ENCODE peak calls at places on chromosomes 1 and 21, in ten cellular contexts. One of them, this sample, is unnamed.

GRCh38 chr1:9269721-9270120 is 23.0 kb upstream of the SPSB1 start:
- DNase-seq in endothelial cell of umbilical vein: no peak
- DNase-seq in uterus: no peak
- DNase-seq in ovary: no peak
- DNase-seq in HCT116: no peak
- DNase-seq in spleen: peak
- DNase-seq in heart left ventricle: no peak
- DNase-seq in NB4: no peak
- DNase-seq in esophagus muscularis mucosa: no peak
- DNase-seq in sigmoid colon: no peak
- DNase-seq in this sample: no peak

GRCh38 chr21:45618287-45618686 is 25.2 kb upstream of the PCBP3 start:
- DNase-seq in endothelial cell of umbilical vein: no peak
- DNase-seq in uterus: no peak
- DNase-seq in ovary: no peak
- DNase-seq in HCT116: no peak
- DNase-seq in spleen: peak
- DNase-seq in heart left ventricle: no peak
- DNase-seq in NB4: peak
- DNase-seq in esophagus muscularis mucosa: no peak
- DNase-seq in sigmoid colon: peak
- DNase-seq in this sample: no peak

GRCh38 chr1:210292276-210292851 is 36.3 kb upstream of the HHAT start:
- DNase-seq in endothelial cell of umbilical vein: peak
- DNase-seq in uterus: peak
- DNase-seq in ovary: peak
- DNase-seq in HCT116: peak
- DNase-seq in spleen: peak
- DNase-seq in heart left ventricle: peak
- DNase-seq in NB4: no peak
- DNase-seq in esophagus muscularis mucosa: no peak
- DNase-seq in sigmoid colon: peak
- DNase-seq in this sample: peak

GRCh38 chr1:163119707-163120106 is 50.5 kb downstream of the RGS4 start:
- DNase-seq in endothelial cell of umbilical vein: no peak
- DNase-seq in uterus: no peak
- DNase-seq in ovary: no peak
- DNase-seq in HCT116: no peak
- DNase-seq in spleen: no peak
- DNase-seq in heart left ventricle: no peak
- DNase-seq in NB4: no peak
- DNase-seq in esophagus muscularis mucosa: no peak
- DNase-seq in sigmoid colon: no peak
- DNase-seq in this sample: no peak

GRCh38 chr21:42609806-42610205 is 43.6 kb upstream of the PDE9A start:
- DNase-seq in endothelial cell of umbilical vein: no peak
- DNase-seq in uterus: no peak
- DNase-seq in ovary: no peak
- DNase-seq in HCT116: no peak
- DNase-seq in spleen: no peak
- DNase-seq in heart left ventricle: no peak
- DNase-seq in NB4: peak
- DNase-seq in esophagus muscularis mucosa: no peak
- DNase-seq in sigmoid colon: no peak
- DNase-seq in this sample: no peak

GRCh38 chr1:205907794-205908193 is 35.5 kb downstream of the SLC26A9 start:
- DNase-seq in endothelial cell of umbilical vein: peak
- DNase-seq in uterus: no peak
- DNase-seq in ovary: no peak
- DNase-seq in HCT116: peak
- DNase-seq in spleen: no peak
- DNase-seq in heart left ventricle: no peak
- DNase-seq in NB4: no peak
- DNase-seq in esophagus muscularis mucosa: peak
- DNase-seq in sigmoid colon: no peak
- DNase-seq in this sample: no peak

GRCh38 chr1:51898090-51898734 is 19.7 kb upstream of the NRDC start:
- DNase-seq in endothelial cell of umbilical vein: peak
- DNase-seq in uterus: no peak
- DNase-seq in ovary: no peak
- DNase-seq in HCT116: no peak
- DNase-seq in spleen: no peak
- DNase-seq in heart left ventricle: no peak
- DNase-seq in NB4: no peak
- DNase-seq in esophagus muscularis mucosa: no peak
- DNase-seq in sigmoid colon: no peak
- DNase-seq in this sample: no peak

GRCh38 chr1:7538033-7538432 is 233.1 kb upstream of the VAMP3 start:
- DNase-seq in endothelial cell of umbilical vein: peak
- DNase-seq in uterus: no peak
- DNase-seq in ovary: no peak
- DNase-seq in HCT116: no peak
- DNase-seq in spleen: peak
- DNase-seq in heart left ventricle: peak
- DNase-seq in NB4: peak
- DNase-seq in esophagus muscularis mucosa: no peak
- DNase-seq in sigmoid colon: no peak
- DNase-seq in this sample: no peak

GRCh38 chr1:172356620-172357019 is 63.9 kb upstream of the C1orf105 start:
- DNase-seq in endothelial cell of umbilical vein: peak
- DNase-seq in uterus: no peak
- DNase-seq in ovary: no peak
- DNase-seq in HCT116: peak
- DNase-seq in spleen: no peak
- DNase-seq in heart left ventricle: no peak
- DNase-seq in NB4: no peak
- DNase-seq in esophagus muscularis mucosa: no peak
- DNase-seq in sigmoid colon: no peak
- DNase-seq in this sample: no peak

GRCh38 chr1:221862971-221863370 is 121.1 kb upstream of the DUSP10 start:
- DNase-seq in endothelial cell of umbilical vein: no peak
- DNase-seq in uterus: no peak
- DNase-seq in ovary: no peak
- DNase-seq in HCT116: no peak
- DNase-seq in spleen: no peak
- DNase-seq in heart left ventricle: no peak
- DNase-seq in NB4: no peak
- DNase-seq in esophagus muscularis mucosa: no peak
- DNase-seq in sigmoid colon: no peak
- DNase-seq in this sample: no peak

DNA sequence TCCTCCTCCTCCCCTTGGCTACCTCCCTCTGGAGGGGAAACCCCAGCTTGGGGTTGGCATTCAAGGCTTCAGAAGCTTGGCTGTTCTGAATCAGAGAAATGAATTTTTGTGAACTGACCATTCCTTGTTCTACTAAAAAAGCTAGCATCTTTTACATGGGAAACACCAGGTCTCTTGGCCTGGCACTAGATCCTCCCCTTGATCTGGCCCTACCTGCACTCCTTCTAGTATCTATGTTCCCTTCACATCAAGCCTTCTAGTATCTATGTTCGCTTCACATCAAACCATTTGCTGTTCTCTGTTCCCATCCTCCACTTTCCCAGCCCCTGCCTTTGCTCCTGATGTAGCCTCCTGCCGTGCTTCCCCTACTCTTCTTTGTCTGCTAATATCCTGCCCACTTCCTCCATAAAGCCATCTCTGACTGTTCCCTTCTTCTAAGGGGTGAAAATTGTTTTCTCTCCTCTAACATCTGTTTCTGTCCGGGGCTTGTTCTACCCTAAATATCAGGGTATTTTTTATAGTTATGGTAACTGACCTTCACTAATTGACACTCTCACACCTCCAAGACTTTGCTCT is 25.8 kb downstream of the FAM151A start:
- DNase-seq in endothelial cell of umbilical vein: no peak
- DNase-seq in uterus: no peak
- DNase-seq in ovary: no peak
- DNase-seq in HCT116: no peak
- DNase-seq in spleen: no peak
- DNase-seq in heart left ventricle: no peak
- DNase-seq in NB4: no peak
- DNase-seq in esophagus muscularis mucosa: no peak
- DNase-seq in sigmoid colon: no peak
- DNase-seq in this sample: no peak
- TF ChIP-seq POLR2A in endothelial cell of umbilical vein: no peak
- TF ChIP-seq POLR2A in uterus: no peak
- TF ChIP-seq POLR2A in ovary: no peak
- TF ChIP-seq POLR2A in HCT116: no peak
- TF ChIP-seq POLR2A in spleen: no peak
- TF ChIP-seq POLR2A in heart left ventricle: no peak
- TF ChIP-seq POLR2A in NB4: no peak
- TF ChIP-seq POLR2A in esophagus muscularis mucosa: no peak
- TF ChIP-seq POLR2A in sigmoid colon: no peak
- TF ChIP-seq POLR2A in this sample: no peak

DNA sequence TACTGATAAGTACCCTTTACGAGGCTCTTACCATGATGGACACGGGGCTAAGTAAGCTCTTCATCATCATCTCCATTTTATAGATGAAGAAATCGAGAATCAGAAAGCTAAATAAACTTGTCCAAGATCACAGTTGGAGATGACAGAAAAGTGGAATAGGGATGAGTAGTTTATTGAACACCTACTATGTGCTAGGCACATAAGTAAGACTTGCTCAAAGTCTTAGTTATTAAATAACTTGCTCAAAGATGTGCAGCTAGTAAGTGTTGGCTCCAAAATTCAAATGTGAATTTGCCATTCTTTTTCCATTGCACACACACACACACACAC is 611 bp upstream of the RGS16 start:
- DNase-seq in endothelial cell of umbilical vein: no peak
- DNase-seq in uterus: no peak
- DNase-seq in ovary: no peak
- DNase-seq in HCT116: no peak
- DNase-seq in spleen: no peak
- DNase-seq in heart left ventricle: no peak
- DNase-seq in NB4: no peak
- DNase-seq in esophagus muscularis mucosa: no peak
- DNase-seq in sigmoid colon: no peak
- DNase-seq in this sample: no peak
- TF ChIP-seq POLR2A in endothelial cell of umbilical vein: no peak
- TF ChIP-seq POLR2A in uterus: no peak
- TF ChIP-seq POLR2A in ovary: no peak
- TF ChIP-seq POLR2A in HCT116: no peak
- TF ChIP-seq POLR2A in spleen: no peak
- TF ChIP-seq POLR2A in heart left ventricle: no peak
- TF ChIP-seq POLR2A in NB4: no peak
- TF ChIP-seq POLR2A in esophagus muscularis mucosa: no peak
- TF ChIP-seq POLR2A in sigmoid colon: no peak
- TF ChIP-seq POLR2A in this sample: no peak

GRCh38 chr1:228487336-228488106 is at the start of gene RNF187:
- DNase-seq in endothelial cell of umbilical vein: no peak
- DNase-seq in uterus: peak
- DNase-seq in ovary: peak
- DNase-seq in HCT116: no peak
- DNase-seq in spleen: peak
- DNase-seq in heart left ventricle: peak
- DNase-seq in NB4: peak
- DNase-seq in esophagus muscularis mucosa: peak
- DNase-seq in sigmoid colon: peak
- DNase-seq in this sample: peak
- TF ChIP-seq POLR2A in endothelial cell of umbilical vein: peak
- TF ChIP-seq POLR2A in uterus: no peak
- TF ChIP-seq POLR2A in ovary: no peak
- TF ChIP-seq POLR2A in HCT116: peak
- TF ChIP-seq POLR2A in spleen: no peak
- TF ChIP-seq POLR2A in heart left ventricle: no peak
- TF ChIP-seq POLR2A in NB4: peak
- TF ChIP-seq POLR2A in esophagus muscularis mucosa: no peak
- TF ChIP-seq POLR2A in sigmoid colon: no peak
- TF ChIP-seq POLR2A in this sample: peak

DNA sequence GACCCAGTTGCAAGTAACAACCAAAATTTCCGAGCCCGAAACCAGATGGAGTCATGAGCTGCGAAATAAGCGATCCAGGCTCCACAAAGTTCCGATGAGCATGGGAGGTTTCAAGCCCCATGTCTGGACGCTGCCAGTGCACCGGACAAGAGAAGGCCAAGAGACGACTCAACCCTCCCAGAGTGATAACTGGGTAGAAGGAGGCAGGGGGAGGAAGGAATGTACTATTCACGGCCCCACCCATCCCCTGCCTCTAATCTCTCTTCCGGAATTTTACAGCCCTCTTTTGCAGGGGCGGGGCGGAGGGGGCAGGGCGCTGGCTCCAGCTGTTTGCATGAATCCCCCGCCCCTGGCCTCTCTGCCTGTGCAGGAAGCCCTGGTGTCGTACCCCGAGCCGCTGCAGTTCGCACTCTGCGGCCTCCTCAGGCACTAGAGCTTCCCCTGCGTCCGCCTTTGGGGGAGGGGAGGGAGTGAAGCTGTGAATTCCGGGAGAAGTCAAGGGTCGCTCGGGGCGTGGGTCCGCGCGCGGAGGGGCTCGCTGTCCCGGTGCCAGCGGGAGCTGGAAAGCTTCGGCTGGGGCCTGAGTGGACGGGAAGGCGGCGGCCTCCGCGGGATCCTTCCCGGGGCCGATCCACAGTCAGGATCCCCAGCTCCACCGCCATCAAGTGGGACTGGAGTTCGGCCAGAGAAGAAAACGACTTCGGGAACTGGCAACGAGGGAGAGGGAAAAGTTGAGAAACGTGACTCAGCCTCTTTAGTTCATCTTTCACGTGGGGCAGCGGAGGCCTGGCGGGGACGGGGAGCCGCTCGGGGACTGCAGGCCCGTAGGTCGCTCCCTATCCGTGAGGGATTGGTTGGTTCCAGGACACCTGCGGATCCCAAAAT is 6.3 kb upstream of the PTP4A2 start:
- DNase-seq in endothelial cell of umbilical vein: peak
- DNase-seq in uterus: peak
- DNase-seq in ovary: peak
- DNase-seq in HCT116: peak
- DNase-seq in spleen: peak
- DNase-seq in heart left ventricle: peak
- DNase-seq in NB4: peak
- DNase-seq in esophagus muscularis mucosa: peak
- DNase-seq in sigmoid colon: peak
- DNase-seq in this sample: peak
- TF ChIP-seq POLR2A in endothelial cell of umbilical vein: peak
- TF ChIP-seq POLR2A in uterus: no peak
- TF ChIP-seq POLR2A in ovary: peak
- TF ChIP-seq POLR2A in HCT116: peak
- TF ChIP-seq POLR2A in spleen: peak
- TF ChIP-seq POLR2A in heart left ventricle: peak
- TF ChIP-seq POLR2A in NB4: peak
- TF ChIP-seq POLR2A in esophagus muscularis mucosa: no peak
- TF ChIP-seq POLR2A in sigmoid colon: peak
- TF ChIP-seq POLR2A in this sample: no peak

GRCh38 chr1:56477164-56478111 is 101.9 kb downstream of the PLPP3 start:
- DNase-seq in endothelial cell of umbilical vein: peak
- DNase-seq in uterus: peak
- DNase-seq in ovary: peak
- DNase-seq in HCT116: no peak
- DNase-seq in spleen: peak
- DNase-seq in heart left ventricle: peak
- DNase-seq in NB4: no peak
- DNase-seq in esophagus muscularis mucosa: peak
- DNase-seq in sigmoid colon: peak
- DNase-seq in this sample: peak
- TF ChIP-seq POLR2A in endothelial cell of umbilical vein: no peak
- TF ChIP-seq POLR2A in uterus: peak
- TF ChIP-seq POLR2A in ovary: peak
- TF ChIP-seq POLR2A in HCT116: no peak
- TF ChIP-seq POLR2A in spleen: no peak
- TF ChIP-seq POLR2A in heart left ventricle: peak
- TF ChIP-seq POLR2A in NB4: no peak
- TF ChIP-seq POLR2A in esophagus muscularis mucosa: no peak
- TF ChIP-seq POLR2A in sigmoid colon: no peak
- TF ChIP-seq POLR2A in this sample: no peak